ENCODE peak calls at places on chromosomes 4 and X, in seven cellular contexts. M is adrenal gland, G is substantia nigra, Y is COR-L47, J is upper lobe of left lung, N is retina, C is AG08396. T is an unnamed sample.

GRCh38 chrX:50905334-50905733 is 5.2 kb upstream of the BMP15 start:
- DNase-seq in M (no peak), G (no peak), Y (no peak), J (no peak), N (no peak), C (no peak), T (no peak)

GRCh38 chrX:110418220-110418856 is 59.7 kb downstream of the RTL9 start:
- DNase-seq in M (peak; percentile 45), G (peak; percentile 5), Y (no peak), J (no peak), N (no peak), C (peak; percentile 53), T (peak; percentile 40)

GRCh38 chr4:161564230-161564834 is 599.5 kb downstream of the FSTL5 start:
- DNase-seq in M (no peak), G (no peak), Y (peak; percentile 3), J (no peak), N (no peak), C (no peak), T (peak; percentile 28)

GRCh38 chrX:102840871-102841705 is 96.0 kb upstream of the RAB40AL start:
- DNase-seq in M (no peak), G (no peak), Y (no peak), J (no peak), N (no peak), C (no peak), T (peak; percentile 72)

GRCh38 chrX:44338361-44338760 is 5.1 kb downstream of the EFHC2 start:
- DNase-seq in M (no peak), G (no peak), Y (no peak), J (no peak), N (no peak), C (no peak), T (no peak)

GRCh38 chr4:20194079-20195013 is 57.4 kb upstream of the SLIT2 start:
- DNase-seq in M (no peak), G (no peak), Y (no peak), J (no peak), N (no peak), C (peak; percentile 44), T (peak; percentile 84)

GRCh38 chrX:48676893-48677270 is 6.7 kb upstream of the WAS start:
- DNase-seq in M (no peak), G (no peak), Y (no peak), J (no peak), N (no peak), C (no peak), T (peak; percentile 9)

GRCh38 chrX:35380808-35381700 is 417.1 kb upstream of the MAGEB16 start:
- DNase-seq in M (peak; percentile 32), G (no peak), Y (peak; percentile 4), J (no peak), N (peak; percentile 22), C (no peak), T (peak; percentile 28)

GRCh38 chr4:2930135-2930805 is 32.9 kb downstream of the NOP14 start:
- DNase-seq in M (no peak), G (no peak), Y (no peak), J (no peak), N (no peak), C (no peak), T (no peak)

GRCh38 chr4:184536881-184537248 is 62.5 kb upstream of the IRF2 start:
- DNase-seq in M (no peak), G (no peak), Y (no peak), J (no peak), N (no peak), C (no peak), T (peak; percentile 9)

GRCh38 chr4:151473521-151474097 is 64.6 kb downstream of the FHIP1A start:
- DNase-seq in M (no peak), G (no peak), Y (no peak), J (no peak), N (no peak), C (no peak), T (no peak)

GRCh38 chr4:1491630-1492457 is 85.6 kb upstream of the NKX1-1 start:
- DNase-seq in M (no peak), G (no peak), Y (no peak), J (peak; percentile 50), N (no peak), C (no peak), T (no peak)

GRCh38 chr4:112593438-112594133 is 43.1 kb downstream of the ZGRF1 start:
- DNase-seq in M (no peak), G (no peak), Y (no peak), J (no peak), N (no peak), C (no peak), T (no peak)

GRCh38 chrX:3393581-3394111 is 47.2 kb upstream of the MXRA5 start:
- DNase-seq in M (no peak), G (no peak), Y (no peak), J (no peak), N (no peak), C (no peak), T (no peak)

GRCh38 chrX:104193485-104193884 is 27.2 kb downstream of the FAM199X start:
- DNase-seq in M (no peak), G (no peak), Y (no peak), J (no peak), N (no peak), C (no peak), T (peak; percentile 2)

GRCh38 chr4:188161167-188161566 is 21.9 kb downstream of the TRIML1 start:
- DNase-seq in M (no peak), G (no peak), Y (no peak), J (no peak), N (no peak), C (no peak), T (no peak)

GRCh38 chr4:139085141-139085540 is 69.6 kb downstream of the NOCT start:
- DNase-seq in M (no peak), G (no peak), Y (no peak), J (no peak), N (no peak), C (peak; percentile 13), T (peak; percentile 55)

GRCh38 chr4:139278450-139278849 is 1.6 kb downstream of the MGARP start:
- DNase-seq in M (peak; percentile 67), G (no peak), Y (no peak), J (no peak), N (peak; percentile 60), C (no peak), T (no peak)

GRCh38 chr4:184007891-184008290 is 102.8 kb downstream of the STOX2 start:
- DNase-seq in M (no peak), G (no peak), Y (no peak), J (no peak), N (no peak), C (peak; percentile 39), T (no peak)

GRCh38 chr4:7041851-7042696 is 1.1 kb upstream of the TADA2B start:
- DNase-seq in M (peak; percentile 73), G (peak; percentile 68), Y (peak; percentile 25), J (peak; percentile 79), N (no peak), C (peak; percentile 76), T (peak; percentile 65)

GRCh38 chr4:89157488-89158024 is 46.2 kb downstream of the TIGD2 start:
- DNase-seq in M (no peak), G (no peak), Y (no peak), J (no peak), N (no peak), C (no peak), T (no peak)

GRCh38 chr4:39850727-39851126 is 127.0 kb downstream of the PDS5A start:
- DNase-seq in M (no peak), G (no peak), Y (no peak), J (no peak), N (no peak), C (no peak), T (no peak)

GRCh38 chrX:153889123-153889522 is 3.1 kb upstream of the L1CAM start:
- DNase-seq in M (no peak), G (no peak), Y (no peak), J (no peak), N (no peak), C (no peak), T (no peak)

GRCh38 chr4:165921546-165921945 is 48.5 kb downstream of the TLL1 start:
- DNase-seq in M (no peak), G (no peak), Y (no peak), J (no peak), N (no peak), C (no peak), T (no peak)

GRCh38 chrX:48511561-48511960 is 2.8 kb downstream of the PORCN start:
- DNase-seq in M (peak; percentile 45), G (no peak), Y (no peak), J (no peak), N (no peak), C (no peak), T (peak; percentile 47)